ENCODE peak calls at places on chromosomes 6 and 20, in nine cellular contexts. U is CD8-positive, alpha-beta T cell; G is progenitor cell of endocrine pancreas; C is head of caudate nucleus; R is nucleus accumbens; X is effector memory CD8-positive, alpha-beta T cell; Y is hepatocyte; Z is Karpas-422; K is memory B cell. O is an unnamed sample.

GRCh38 chr20:41318271-41318649 is 729 bp upstream of the ZHX3 start:
- DNase-seq in U (no peak), G (no peak), C (no peak), R (no peak), X (no peak), Y (peak; percentile 32), Z (no peak), K (no peak), O (no peak)

GRCh38 chr20:58619847-58620431 is 31.1 kb upstream of the STX16 start:
- DNase-seq in U (no peak), G (no peak), C (no peak), R (no peak), X (no peak), Y (no peak), Z (no peak), K (no peak), O (peak; percentile 13)

GRCh38 chr20:61285152-61285645 is 33.1 kb downstream of the CDH4 start:
- DNase-seq in U (no peak), G (no peak), C (no peak), R (no peak), X (no peak), Y (no peak), Z (no peak), K (no peak), O (no peak)

GRCh38 chr20:47622118-47622665 is 120.5 kb downstream of the NCOA3 start:
- DNase-seq in U (no peak), G (no peak), C (no peak), R (no peak), X (no peak), Y (no peak), Z (no peak), K (no peak), O (no peak)

GRCh38 chr6:168227840-168228239 is 91.7 kb downstream of the DACT2 start:
- DNase-seq in U (no peak), G (no peak), C (no peak), R (no peak), X (no peak), Y (no peak), Z (no peak), K (no peak), O (peak; percentile 40)

GRCh38 chr6:456358-456857 is 64.9 kb downstream of the IRF4 start:
- DNase-seq in U (no peak), G (no peak), C (no peak), R (no peak), X (no peak), Y (no peak), Z (no peak), K (no peak), O (no peak)

GRCh38 chr20:38308047-38308438 is 4.1 kb downstream of the BPI start:
- DNase-seq in U (no peak), G (no peak), C (no peak), R (no peak), X (no peak), Y (no peak), Z (no peak), K (no peak), O (no peak)

GRCh38 chr20:36277546-36277945 is 28.6 kb upstream of the DLGAP4 start:
- DNase-seq in U (no peak), G (no peak), C (no peak), R (no peak), X (no peak), Y (no peak), Z (no peak), K (no peak), O (no peak)

GRCh38 chr6:28269492-28269891 is 2.5 kb downstream of the ZSCAN26 start:
- DNase-seq in U (no peak), G (no peak), C (no peak), R (no peak), X (no peak), Y (peak; percentile 10), Z (no peak), K (no peak), O (no peak)

GRCh38 chr6:139349464-139350020 is 24.9 kb downstream of the CITED2 start:
- DNase-seq in U (no peak), G (no peak), C (no peak), R (no peak), X (no peak), Y (no peak), Z (no peak), K (no peak), O (no peak)